ENCODE peak calls at places on chromosomes 16 and 17, in seven cellular contexts. Y is testis, D is upper lobe of right lung, Z is left ventricle myocardium inferior, K is lung, G is esophagus squamous epithelium, P is cardiac muscle cell. W is an unnamed sample. For H3K27me3, the result is how much of the 10 kb centered on the place peaks cover.

GRCh38 chr17:694239-694638 is 20.4 kb downstream of the VPS53 start:
- DNase-seq in D (no peak), P (peak), Z (no peak), K (no peak), Y (no peak), G (no peak), W (no peak)

GRCh38 chr16:63922563-63922962 is 1199.3 kb downstream of the CDH11 start:
- DNase-seq in Z (no peak), Y (no peak), G (no peak), D (no peak), K (no peak), P (no peak), W (no peak)

GRCh38 chr17:356671-357434 is 4.2 kb upstream of the RPH3AL start:
- DNase-seq in P (no peak), K (no peak), G (no peak), D (peak), Z (no peak), Y (no peak), W (no peak)

GRCh38 chr17:56172517-56172982 is 19.3 kb downstream of the ANKFN1 start:
- DNase-seq in Y (no peak), D (peak), Z (peak), G (no peak), K (peak), P (no peak), W (no peak)

GRCh38 chr16:82603784-82604411 is 22.9 kb upstream of the CDH13 start:
- DNase-seq in P (peak), Z (peak), K (no peak), G (no peak), Y (peak), D (no peak), W (no peak)

GRCh38 chr17:77391668-77392375 is 251.1 kb downstream of the SEC14L1 start:
- DNase-seq in P (peak), Z (peak), Y (peak), D (no peak), K (no peak), G (no peak), W (no peak)

GRCh38 chr16:48574766-48575165 is 35.2 kb downstream of the N4BP1 start:
- DNase-seq in D (no peak), Y (no peak), G (no peak), Z (no peak), K (no peak), P (no peak), W (no peak)

GRCh38 chr16:1458336-1458976 is 14.1 kb upstream of the CCDC154 start:
- DNase-seq in G (no peak), D (no peak), Z (no peak), P (no peak), K (no peak), Y (no peak), W (no peak)

GRCh38 chr17:72657467-72658317 is 434.8 kb downstream of the SLC39A11 start:
- DNase-seq in P (no peak), K (no peak), Y (no peak), G (no peak), D (no peak), Z (no peak), W (no peak)

GRCh38 chr16:67404740-67405226 is 11.5 kb upstream of the TPPP3 start:
- DNase-seq in D (no peak), K (peak), P (no peak), Z (no peak), Y (no peak), G (no peak), W (no peak)

GRCh38 chr16:28572659-28573510 is 19.2 kb downstream of the SGF29 start:
- DNase-seq in K (no peak), Z (peak), G (no peak), Y (peak), P (peak), D (no peak), W (no peak)

GRCh38 chr16:21167360-21167759 is 8.9 kb downstream of the LDAF1 start:
- DNase-seq in G (no peak), D (no peak), K (no peak), Z (no peak), Y (no peak), P (no peak), W (no peak)

GRCh38 chr17:76528528-76529223 is 8.8 kb downstream of the CYGB start:
- DNase-seq in P (peak), Z (peak), D (no peak), Y (peak), G (no peak), K (no peak), W (no peak)

GRCh38 chr17:57295526-57296023 is 39.3 kb downstream of the MSI2 start:
- DNase-seq in G (no peak), P (peak), D (no peak), Y (no peak), K (no peak), Z (no peak), W (no peak)
- H3K27ac ChIP-seq in G (no peak), P (no peak), D (no peak), Y (no peak), K (no peak), Z (peak), W (no peak)

GRCh38 chr17:5797447-5797846 is 213.1 kb upstream of the NLRP1 start:
- DNase-seq in K (no peak), P (no peak), Z (no peak), Y (no peak), G (no peak), D (no peak), W (no peak)

GRCh38 chr17:5794881-5795486 is 210.7 kb upstream of the NLRP1 start:
- DNase-seq in Y (no peak), P (no peak), D (no peak), K (no peak), Z (no peak), G (no peak), W (no peak)

GRCh38 chr17:5789443-5789842 is 205.1 kb upstream of the NLRP1 start:
- DNase-seq in P (no peak), G (no peak), K (no peak), Z (no peak), D (no peak), Y (no peak), W (no peak)

GRCh38 chr17:5793899-5794298 is 209.6 kb upstream of the NLRP1 start:
- DNase-seq in K (no peak), Y (no peak), Z (no peak), D (no peak), G (no peak), P (no peak), W (no peak)

DNA sequence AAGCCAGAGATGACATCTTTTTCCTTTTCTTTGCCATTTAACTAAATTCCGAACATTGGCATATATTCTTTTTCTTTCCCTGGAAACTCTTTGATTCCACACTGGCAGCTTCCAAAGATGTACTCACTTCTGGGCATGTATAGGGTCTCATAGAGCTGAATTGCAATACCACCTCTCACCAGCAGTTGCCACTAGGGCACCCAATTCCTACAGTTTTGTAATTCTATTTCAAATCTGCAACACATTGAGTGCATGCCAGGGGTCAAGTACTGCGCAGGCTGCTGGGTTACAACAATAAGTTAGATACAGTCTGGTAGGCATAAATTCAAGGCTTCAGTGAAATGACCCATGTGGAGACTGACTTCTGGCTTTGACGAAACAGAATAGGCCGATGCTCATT is 208.8 kb upstream of the NLRP1 start:
- DNase-seq in D (no peak), Y (no peak), P (no peak), G (no peak), Z (no peak), K (no peak), W (no peak)
- TF ChIP-seq CTCF in D (peak), Y (no peak), P (no peak), G (no peak), Z (no peak), K (no peak), W (no peak)

GRCh38 chr17:79657036-79657435 is 46.2 kb upstream of the RBFOX3 start:
- DNase-seq in Y (peak), Z (no peak), P (no peak), G (no peak), K (no peak), D (no peak), W (no peak)
- H3K27me3 ChIP-seq in Y (under half), Z (half or more), P (under half), G (half or more), K (under half), D (under half), W (under half)

DNA sequence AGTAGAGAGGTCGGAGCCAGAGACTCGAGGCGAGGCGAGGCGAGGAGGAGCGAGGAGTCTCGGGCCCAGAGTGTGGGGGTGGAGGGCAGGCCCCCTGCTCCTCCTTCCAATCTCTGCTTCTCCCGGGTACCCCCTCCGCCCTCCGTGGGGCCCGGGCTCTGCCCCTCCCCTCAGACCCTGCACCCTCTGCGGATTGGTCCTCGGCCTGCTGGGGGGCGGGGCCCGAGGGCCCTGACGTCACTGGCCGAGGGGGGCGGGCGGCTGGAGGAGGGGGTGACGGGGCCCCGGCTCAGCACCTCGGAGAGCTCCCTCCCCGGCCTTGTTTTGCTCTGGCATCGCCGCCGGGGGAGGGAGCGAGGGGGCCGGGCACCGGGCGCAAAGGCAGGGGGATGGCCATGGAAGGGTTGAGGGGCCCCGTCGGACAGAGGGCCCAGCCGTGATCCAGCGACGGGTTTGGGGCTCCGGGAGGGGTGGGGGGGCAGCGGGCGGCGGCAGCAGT is at the start of gene RUNDC3A:
- DNase-seq in D (peak), G (no peak), K (peak), Z (peak), Y (peak), P (peak), W (peak)
- H3K27ac ChIP-seq in D (no peak), G (peak), K (no peak), Z (no peak), Y (peak), P (no peak), W (no peak)

DNA sequence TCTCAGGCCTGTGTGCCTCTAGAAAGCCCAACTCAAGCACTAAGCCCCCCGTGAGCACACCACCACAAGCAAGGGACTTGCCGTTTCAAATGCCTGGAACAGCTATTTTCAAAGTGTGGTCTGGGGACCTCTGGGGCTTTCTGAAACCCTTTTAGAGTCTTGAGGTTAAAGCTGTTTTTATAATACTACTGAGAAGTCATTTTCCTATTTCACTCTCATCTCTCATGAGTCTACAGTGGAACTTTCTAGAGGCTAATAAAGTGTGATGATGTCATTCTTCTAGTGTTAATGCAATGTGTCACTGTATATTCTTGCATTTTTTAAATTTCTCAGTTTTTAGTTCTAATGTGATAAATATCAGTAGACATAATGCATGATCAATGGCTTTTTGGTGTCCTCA is 443.8 kb downstream of the HS3ST3B1 start:
- DNase-seq in P (no peak), K (no peak), Z (no peak), Y (no peak), G (no peak), D (no peak), W (no peak)
- TF ChIP-seq CTCF in P (no peak), K (no peak), Z (no peak), Y (no peak), G (no peak), D (no peak), W (no peak)

GRCh38 chr16:280991-281659 is 734 bp downstream of the ARHGDIG start:
- DNase-seq in Y (no peak), P (no peak), G (no peak), Z (no peak), D (no peak), K (no peak), W (no peak)

GRCh38 chr16:279531-279930 is 860 bp upstream of the ARHGDIG start:
- DNase-seq in G (no peak), Y (no peak), Z (no peak), D (no peak), K (no peak), P (no peak), W (no peak)

GRCh38 chr16:280552-280951 is at the start of gene ARHGDIG:
- DNase-seq in Y (no peak), P (no peak), G (no peak), Z (no peak), D (no peak), K (no peak), W (no peak)

GRCh38 chr16:278863-279366 is 1.5 kb upstream of the ARHGDIG start:
- DNase-seq in K (peak), Y (no peak), P (peak), G (no peak), D (no peak), Z (no peak), W (no peak)

GRCh38 chr16:280005-280421 is 378 bp upstream of the ARHGDIG start:
- DNase-seq in D (no peak), K (no peak), Z (no peak), P (no peak), G (no peak), Y (no peak), W (no peak)
- H3K27me3 ChIP-seq in D (under half), K (under half), Z (under half), P (half or more), G (half or more), Y (under half), W (under half)